ENCODE peak calls at places on chromosomes 6 and 20, in five cellular contexts. J, I, C, H and S are unnamed samples.

GRCh38 chr6:44224154-44224977 is 971 bp downstream of the SLC29A1 start:
- DNase-seq in C (no peak), J (no peak), H (no peak), I (no peak), S (peak; percentile 40)

GRCh38 chr20:35991142-35991771 is 22.9 kb downstream of the CNBD2 start:
- DNase-seq in J (no peak), C (no peak), H (no peak), I (peak; percentile 25), S (peak; percentile 29)

GRCh38 chr20:52799130-52799529 is 173.0 kb upstream of the TSHZ2 start:
- DNase-seq in J (no peak), H (no peak), C (no peak), I (no peak), S (no peak)

GRCh38 chr6:41404221-41404866 is 68.9 kb downstream of the NCR2 start:
- DNase-seq in J (no peak), H (no peak), I (no peak), C (no peak), S (no peak)

GRCh38 chr20:17795003-17795402 is 95.2 kb downstream of the BANF2 start:
- DNase-seq in H (no peak), I (no peak), J (no peak), C (no peak), S (no peak)

GRCh38 chr6:154164397-154164796 is 125.4 kb downstream of the OPRM1 start:
- DNase-seq in H (no peak), I (no peak), J (no peak), C (no peak), S (peak; percentile 50)

GRCh38 chr6:80437186-80437585 is 330.7 kb downstream of the BCKDHB start:
- DNase-seq in H (no peak), J (no peak), C (no peak), I (no peak), S (no peak)

GRCh38 chr20:63932606-63933160 is 23.5 kb downstream of the UCKL1 start:
- DNase-seq in C (no peak), J (no peak), I (no peak), H (no peak), S (no peak)

GRCh38 chr6:136173519-136174507 is 76.3 kb downstream of the MTFR2 start:
- DNase-seq in H (no peak), I (no peak), J (no peak), C (peak; percentile 34), S (peak; percentile 70)

GRCh38 chr6:54135665-54136370 is 24.6 kb downstream of the MLIP start:
- DNase-seq in C (no peak), H (no peak), J (no peak), I (no peak), S (no peak)

GRCh38 chr6:31645325-31645724 is 7.1 kb downstream of the BAG6 start:
- DNase-seq in I (no peak), C (no peak), H (no peak), J (no peak), S (no peak)

GRCh38 chr6:46263709-46264091 is 92.9 kb upstream of the ENPP5 start:
- DNase-seq in I (no peak), C (no peak), J (no peak), H (no peak), S (no peak)

GRCh38 chr20:9035129-9035528 is 33.8 kb upstream of the PLCB4 start:
- DNase-seq in I (no peak), H (no peak), J (no peak), C (no peak), S (no peak)

GRCh38 chr20:34310481-34311117 is 7.4 kb upstream of the AHCY start:
- DNase-seq in J (no peak), I (no peak), H (no peak), C (no peak), S (no peak)

GRCh38 chr20:45432294-45432693 is 16.4 kb downstream of the PIGT start:
- DNase-seq in I (no peak), J (no peak), H (no peak), C (no peak), S (no peak)

GRCh38 chr20:36349384-36350170 is 43.4 kb downstream of the DLGAP4 start:
- DNase-seq in C (no peak), I (no peak), J (no peak), H (no peak), S (no peak)

GRCh38 chr6:97632392-97632791 is 349.4 kb upstream of the MMS22L start:
- DNase-seq in H (no peak), I (no peak), J (no peak), C (no peak), S (no peak)

GRCh38 chr6:141451508-141452353 is 681.0 kb upstream of the GJE1 start:
- DNase-seq in H (no peak), I (no peak), C (no peak), J (no peak), S (no peak)

GRCh38 chr6:150068786-150069648 is at the start of gene ULBP3:
- DNase-seq in J (peak; percentile 46), H (no peak), C (peak; percentile 86), I (peak; percentile 93), S (peak; percentile 96)
- TF ChIP-seq POLR2A in J (peak; percentile 40), H (peak; percentile 49), C (no peak), I (peak; percentile 73), S (peak; percentile 84)

GRCh38 chr20:29123861-29124260 is 2133.6 kb upstream of the DEFB115 start:
- DNase-seq in J (no peak), C (no peak), I (no peak), H (no peak), S (no peak)
- H3K9me3 ChIP-seq in J (no peaks in the 10 kb centered on the region), C (no peaks in the 10 kb centered on the region), I (peaks cover 6% of the 10 kb centered on the region), H (no peaks in the 10 kb centered on the region), S (no peaks in the 10 kb centered on the region)

GRCh38 chr6:157110620-157111019 is 212.7 kb downstream of the TMEM242 start:
- DNase-seq in I (no peak), H (no peak), C (no peak), J (no peak), S (no peak)

GRCh38 chr6:157106487-157106886 is 216.8 kb downstream of the TMEM242 start:
- DNase-seq in H (no peak), I (no peak), J (no peak), C (no peak), S (peak; percentile 36)

GRCh38 chr6:157107571-157107914 is 215.8 kb downstream of the TMEM242 start:
- DNase-seq in H (no peak), J (no peak), C (no peak), I (no peak), S (no peak)

GRCh38 chr6:157108923-157109322 is 214.4 kb downstream of the TMEM242 start:
- DNase-seq in H (no peak), I (no peak), C (no peak), J (no peak), S (no peak)

DNA sequence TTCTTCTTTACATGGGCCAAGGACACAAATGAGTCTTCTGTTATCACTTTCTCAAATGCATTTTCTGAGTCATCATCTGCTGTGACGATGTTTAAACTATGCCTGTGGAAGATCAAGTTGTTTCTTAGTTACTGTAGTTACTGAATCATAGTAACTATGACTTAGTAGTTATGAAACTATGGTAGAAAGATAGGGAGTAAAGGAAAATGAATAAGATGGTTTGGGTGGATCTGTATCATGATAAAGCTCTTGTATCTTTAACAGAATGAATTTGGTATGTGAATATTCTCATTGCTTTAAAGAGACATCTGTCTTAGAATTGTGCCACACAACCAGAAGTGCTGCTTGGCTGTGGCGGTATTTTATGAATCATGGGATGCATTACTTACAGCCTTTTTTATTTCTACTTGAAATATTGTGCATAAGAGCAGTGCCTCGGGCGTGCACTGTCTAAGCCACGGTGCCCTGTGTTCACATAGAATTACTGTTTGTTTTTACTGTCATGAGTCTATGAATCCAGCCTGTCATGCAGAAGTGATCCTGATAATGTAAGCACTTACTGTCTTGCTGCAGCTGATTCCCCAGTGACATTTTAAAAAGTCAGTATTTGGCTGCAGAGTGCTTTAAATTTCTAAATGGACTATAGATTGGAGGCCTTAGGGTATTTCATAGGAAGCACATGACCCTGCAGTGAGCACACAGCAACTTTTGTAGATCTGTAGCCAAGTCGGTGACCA is 215.2 kb downstream of the TMEM242 start:
- DNase-seq in H (no peak), J (no peak), I (no peak), C (no peak), S (no peak)
- TF ChIP-seq POLR2A in H (no peak), J (no peak), I (no peak), C (no peak), S (no peak)

DNA sequence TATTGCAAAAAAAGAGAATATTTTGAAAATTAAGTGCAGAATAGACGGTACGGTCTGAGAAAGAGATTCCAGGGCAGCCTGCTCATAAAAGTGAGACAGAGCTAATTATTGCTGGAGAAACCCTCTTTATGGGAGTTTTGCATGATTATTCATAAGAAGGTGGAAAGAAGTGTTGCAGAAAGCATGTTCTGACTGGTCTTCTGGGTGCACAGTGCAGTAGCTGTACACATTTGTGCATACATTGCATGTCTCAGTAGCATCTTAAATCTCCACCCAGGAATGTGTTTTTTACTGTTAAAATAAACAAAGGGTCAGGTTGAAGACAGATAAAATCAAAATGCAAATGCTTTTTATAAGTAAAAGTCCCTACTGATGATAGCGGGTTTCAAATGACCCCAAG is 1813.6 kb upstream of the DEFB115 start:
- DNase-seq in J (no peak), C (no peak), H (no peak), I (no peak), S (no peak)
- H3K9me3 ChIP-seq in J (no peaks in the 10 kb centered on the region), C (no peaks in the 10 kb centered on the region), H (no peaks in the 10 kb centered on the region), I (no peaks in the 10 kb centered on the region), S (no peaks in the 10 kb centered on the region)

DNA sequence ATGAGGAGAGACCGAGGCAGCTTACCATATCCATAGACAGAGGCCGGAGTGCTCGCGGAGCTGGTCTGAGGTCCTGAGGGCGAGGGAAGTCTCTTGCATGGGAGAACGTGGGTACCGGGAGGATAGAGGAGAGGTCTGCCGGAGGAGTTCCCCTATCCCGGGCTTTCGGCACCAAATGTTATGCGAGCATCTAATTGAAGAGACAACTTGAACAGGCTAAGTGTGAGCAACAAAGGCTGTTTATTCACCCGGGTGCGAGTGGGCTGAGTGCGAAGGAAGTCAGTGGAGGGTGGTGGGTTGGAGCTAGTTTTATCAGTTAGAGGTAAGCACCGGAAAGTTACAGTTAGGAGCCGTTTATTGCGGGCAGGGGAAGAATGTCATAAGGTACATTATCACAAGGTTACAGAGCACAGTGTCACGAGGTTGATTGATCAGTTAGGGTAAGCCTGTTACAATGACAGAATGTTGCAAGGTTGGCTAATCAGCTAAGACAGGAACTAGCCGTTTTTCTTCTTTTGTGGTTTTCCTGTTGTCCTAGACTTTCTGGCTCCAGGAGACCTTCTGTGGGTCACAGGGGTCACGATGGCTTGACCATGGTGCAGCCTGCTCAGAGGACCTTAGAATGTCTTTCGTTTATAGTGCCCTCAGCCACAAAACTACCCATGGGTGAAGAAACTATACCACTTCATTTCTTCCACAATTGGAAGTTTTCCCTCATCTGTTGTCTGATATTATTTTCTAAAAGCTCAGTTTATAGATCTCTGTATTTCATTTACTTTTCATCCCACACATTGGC is 746.0 kb upstream of the ADGRB3 start:
- DNase-seq in I (no peak), C (no peak), H (no peak), J (no peak), S (no peak)
- TF ChIP-seq POLR2A in I (no peak), C (no peak), H (no peak), J (no peak), S (no peak)